ENCODE peak calls at places on chromosome 14, in five cellular contexts. T is A549, J is tibial nerve, H is uterus, K is gastrocnemius medialis. D is an unnamed sample.

GRCh38 chr14:66634876-66635275 is 126.9 kb downstream of the GPHN start:
- DNase-seq in J (no peak), K (no peak), H (no peak), T (no peak), D (no peak)

GRCh38 chr14:101426466-101426865 is 134.8 kb upstream of the DIO3 start:
- DNase-seq in T (no peak), J (no peak), K (no peak), H (no peak), D (no peak)

GRCh38 chr14:96624661-96625435 is 122.7 kb downstream of the PAPOLA start:
- DNase-seq in H (no peak), K (no peak), T (no peak), J (no peak), D (no peak)

GRCh38 chr14:44347316-44347715 is 159.8 kb downstream of the FSCB start:
- DNase-seq in T (no peak), J (no peak), H (no peak), K (no peak), D (no peak)

GRCh38 chr14:44963775-44964380 is 1.9 kb downstream of the TOGARAM1 start:
- DNase-seq in T (no peak), H (no peak), K (no peak), J (no peak), D (no peak)

GRCh38 chr14:102131741-102132140 is 8.0 kb upstream of the WDR20 start:
- DNase-seq in H (no peak), T (no peak), K (no peak), J (no peak), D (no peak)

GRCh38 chr14:105013150-105013787 is 7.6 kb downstream of the CDCA4 start:
- DNase-seq in H (no peak), K (no peak), J (no peak), T (no peak), D (no peak)

GRCh38 chr14:50225974-50226297 is 5.4 kb downstream of the SOS2 start:
- DNase-seq in K (no peak), T (no peak), H (no peak), J (no peak), D (no peak)

GRCh38 chr14:56324831-56325230 is 206.6 kb downstream of the PELI2 start:
- DNase-seq in H (no peak), T (no peak), J (no peak), K (no peak), D (no peak)

GRCh38 chr14:73245401-73246325 is 8.4 kb downstream of the PAPLN start:
- DNase-seq in K (no peak), T (no peak), H (no peak), J (no peak), D (no peak)

GRCh38 chr14:100747021-100747586 is 20.4 kb downstream of the DLK1 start:
- DNase-seq in J (no peak), K (no peak), H (peak; percentile 32), T (peak; percentile 51), D (peak; percentile 57)

DNA sequence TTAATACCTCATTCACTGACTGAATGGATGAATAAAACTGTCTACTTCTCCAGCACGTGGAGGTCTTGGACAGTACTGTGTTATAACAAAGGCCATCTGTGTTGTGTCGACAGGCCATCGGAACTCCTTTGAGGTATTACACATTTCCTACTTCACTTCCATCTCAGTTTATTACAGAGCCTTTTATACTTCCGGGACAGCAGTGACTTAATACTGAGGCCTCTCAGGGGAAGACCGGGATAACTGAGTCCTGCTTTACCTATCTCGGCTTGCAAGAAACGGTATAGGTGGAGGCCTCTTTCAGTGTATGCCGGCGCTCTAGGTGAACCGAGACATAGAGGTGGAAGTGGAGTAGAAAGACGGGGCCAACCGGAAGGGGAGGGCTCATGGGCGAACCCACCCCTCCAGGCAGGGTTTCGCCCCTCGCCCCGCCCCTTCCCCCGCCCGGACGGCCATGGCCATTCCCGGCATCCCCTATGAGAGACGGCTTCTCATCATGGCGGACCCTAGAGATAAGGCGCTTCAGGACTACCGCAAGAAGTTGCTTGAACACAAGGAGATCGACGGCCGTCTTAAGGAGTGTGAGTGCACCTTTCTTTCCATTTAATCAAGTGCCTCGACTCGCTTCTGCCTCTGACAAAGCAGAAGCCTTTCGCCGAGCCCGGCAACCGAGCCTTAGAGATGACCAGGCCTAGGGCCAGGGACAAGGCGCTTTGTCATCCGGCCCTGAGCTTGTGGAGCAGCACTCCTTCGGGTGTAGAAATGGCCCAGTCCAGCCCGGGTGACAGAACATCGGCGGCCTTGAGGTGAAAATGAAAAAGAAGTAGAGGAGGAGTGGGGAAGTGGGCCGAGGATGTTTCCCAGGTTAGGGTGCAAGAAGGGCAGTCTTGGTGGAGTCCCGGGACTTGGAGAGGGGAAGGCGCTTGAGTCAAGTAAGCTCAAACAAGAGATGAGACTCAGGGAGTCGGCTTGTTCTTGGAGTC is at the start of gene PSMC6:
- DNase-seq in T (peak; percentile 87), H (peak; percentile 95), K (peak; percentile 93), J (peak; percentile 88), D (peak; percentile 57)
- TF ChIP-seq POLR2A in T (peak; percentile 77), H (peak; percentile 62), K (peak; percentile 67), J (no peak), D (peak; percentile 68)

DNA sequence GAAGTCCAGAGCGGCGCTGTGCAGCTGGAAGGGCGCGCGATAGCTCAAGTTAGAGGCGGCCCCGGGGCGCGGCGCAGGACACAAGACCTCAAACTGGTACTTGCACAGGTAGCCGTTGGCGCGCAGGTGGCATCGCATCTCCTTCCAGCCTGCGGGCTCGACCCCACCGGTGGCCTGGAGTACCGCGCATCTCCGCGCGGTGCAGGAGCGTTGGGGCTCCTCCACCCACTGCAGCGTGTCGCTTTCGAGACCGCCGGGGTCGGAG is 553 bp downstream of the CLEC14A start:
- DNase-seq in J (no peak), T (no peak), K (no peak), H (no peak), D (no peak)
- TF ChIP-seq POLR2A in J (no peak), T (no peak), K (no peak), H (no peak), D (no peak)

GRCh38 chr14:99518441-99519346 is 37.5 kb downstream of the CCNK start:
- DNase-seq in H (peak; percentile 77), T (peak; percentile 81), J (peak; percentile 45), K (peak; percentile 27), D (peak; percentile 80)
- TF ChIP-seq POLR2A in H (peak; percentile 29), T (no peak), J (no peak), K (no peak), D (no peak)

DNA sequence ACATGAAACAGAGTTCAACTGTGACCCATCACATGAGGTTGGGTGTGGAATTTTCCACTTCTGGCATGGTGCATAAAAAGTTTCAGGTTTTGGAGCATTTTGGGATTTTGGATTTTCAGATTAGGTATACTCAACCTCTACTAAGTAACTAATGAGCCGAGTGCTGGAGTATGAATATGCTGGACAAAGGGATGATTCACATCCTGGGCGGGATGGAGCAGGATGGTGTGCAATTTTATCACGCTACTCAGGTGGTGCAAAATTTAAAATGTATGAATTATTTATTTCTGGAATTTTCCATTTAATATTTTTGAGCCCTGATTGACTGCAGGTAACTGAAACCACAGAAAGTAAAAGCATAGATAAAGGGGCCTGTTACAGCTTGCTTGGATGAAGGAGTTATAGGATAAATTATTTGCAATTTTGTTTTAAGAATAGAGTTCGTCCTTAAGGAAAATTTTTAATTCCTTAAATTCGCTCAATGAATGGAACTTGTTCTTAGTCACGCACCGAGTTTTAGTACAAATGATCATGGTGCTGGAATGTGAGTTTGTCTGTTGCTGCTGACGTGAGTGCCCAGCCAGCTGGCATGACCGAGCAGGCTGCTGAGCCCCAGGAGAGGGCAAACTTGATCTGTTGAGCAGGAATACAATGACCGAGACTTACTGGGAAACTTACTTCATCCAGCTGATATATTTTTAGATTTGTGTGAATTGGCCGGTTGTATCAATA is 176.3 kb downstream of the ESR2 start:
- DNase-seq in J (no peak), T (no peak), K (peak; percentile 84), H (no peak), D (no peak)
- TF ChIP-seq POLR2A in J (no peak), T (no peak), K (no peak), H (no peak), D (no peak)

DNA sequence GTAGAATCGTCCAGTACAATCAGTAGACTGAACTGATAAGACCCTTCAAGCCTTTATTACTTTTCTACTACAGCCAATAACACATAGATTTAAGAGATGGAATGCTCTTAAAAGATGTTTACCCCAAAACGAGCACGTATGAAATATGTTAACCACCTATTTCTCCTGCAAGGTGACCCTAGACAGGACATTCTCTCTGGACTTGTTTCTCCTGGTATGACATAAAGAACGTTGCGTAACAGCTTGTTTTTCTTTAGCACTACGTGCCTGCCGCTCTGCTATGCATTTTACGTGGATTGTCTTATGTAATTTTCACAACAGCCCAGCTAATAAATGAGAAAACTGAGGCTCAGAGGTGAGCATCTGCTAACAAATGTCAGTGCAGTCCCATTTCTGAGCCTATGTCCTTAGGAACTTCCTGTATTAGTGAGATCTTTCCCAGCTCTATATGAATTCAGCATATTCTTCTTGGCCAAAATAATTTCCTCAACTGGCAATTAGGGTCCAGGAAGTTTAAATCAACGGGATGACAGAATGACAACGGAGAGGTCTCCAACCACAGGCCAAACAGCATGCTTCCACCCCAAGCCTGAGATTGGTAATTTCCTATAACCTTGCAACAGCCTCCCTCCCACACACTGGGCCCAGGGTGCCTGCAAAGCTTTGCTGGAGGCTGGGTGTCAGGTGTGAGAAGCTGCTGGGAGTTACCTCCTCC is 3.7 kb downstream of the NFKBIA start:
- DNase-seq in K (no peak), J (no peak), H (no peak), T (no peak), D (no peak)
- TF ChIP-seq POLR2A in K (no peak), J (no peak), H (peak; percentile 14), T (no peak), D (no peak)

GRCh38 chr14:55277972-55278740 is 6.9 kb downstream of the FBXO34 start:
- DNase-seq in T (no peak), J (no peak), K (no peak), H (no peak), D (no peak)
- TF ChIP-seq POLR2A in T (no peak), J (no peak), K (no peak), H (no peak), D (no peak)

DNA sequence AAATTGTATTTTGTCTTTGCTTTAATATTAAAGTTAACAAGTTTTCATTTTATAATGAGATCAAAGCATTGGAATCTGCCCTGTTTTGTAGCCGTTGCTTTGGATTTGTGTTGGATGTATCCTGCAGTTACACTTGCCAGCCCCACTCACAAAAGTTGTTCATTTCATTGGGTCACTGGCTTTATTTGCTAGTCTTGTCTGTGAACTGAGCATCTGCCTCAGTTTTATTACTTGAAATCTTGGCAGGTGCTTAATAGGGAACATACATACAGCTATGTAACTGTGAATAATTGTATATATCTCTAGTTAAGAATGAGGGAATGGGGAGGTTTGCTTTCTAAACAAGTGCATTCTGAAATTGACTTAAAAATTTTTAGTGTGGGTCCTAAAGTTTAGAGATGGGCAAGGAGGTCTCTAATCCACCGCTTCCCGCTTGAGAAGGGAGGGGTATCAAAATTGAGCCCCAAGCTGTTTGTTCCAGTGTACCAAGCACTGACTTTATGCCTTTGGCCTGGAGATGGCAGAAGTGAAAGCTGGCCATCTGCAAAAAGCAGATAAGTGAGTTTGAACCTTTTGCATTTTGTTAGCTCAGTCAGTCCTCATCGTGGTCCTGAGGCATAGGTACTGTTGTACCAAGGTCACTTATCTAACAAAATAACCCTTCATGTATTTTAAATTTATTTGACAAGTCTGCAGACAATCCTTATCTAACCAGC is 9.3 kb downstream of the EIF5 start:
- DNase-seq in T (no peak), J (no peak), H (no peak), K (no peak), D (no peak)
- TF ChIP-seq POLR2A in T (no peak), J (no peak), H (no peak), K (no peak), D (no peak)

GRCh38 chr14:92704036-92704804 is 44.2 kb downstream of the LGMN start:
- DNase-seq in T (no peak), H (no peak), K (no peak), J (no peak), D (no peak)
- TF ChIP-seq POLR2A in T (no peak), H (no peak), K (no peak), J (no peak), D (no peak)